ENCODE peak calls at places on chromosomes 7 and 10, in four cellular contexts. A is LoVo, J is smooth muscle cell of the brain vasculature, K is PC-3. Q is an unnamed sample.

GRCh38 chr7:5667391-5667790 is 114.1 kb downstream of the RNF216 start:
- DNase-seq in A (no peak), J (no peak), K (no peak), Q (no peak)

GRCh38 chr10:129917936-129918335 is 46.1 kb downstream of the EBF3 start:
- DNase-seq in A (no peak), J (no peak), K (no peak), Q (no peak)

GRCh38 chr10:323651-324293 is 188.5 kb downstream of the ZMYND11 start:
- DNase-seq in A (peak), J (peak), K (peak), Q (peak)

GRCh38 chr7:143002106-143002505 is 24.8 kb downstream of the OR9A2 start:
- DNase-seq in A (no peak), J (no peak), K (peak), Q (no peak)

GRCh38 chr7:17830206-17830605 is 110.1 kb downstream of the SNX13 start:
- DNase-seq in A (no peak), J (no peak), K (no peak), Q (no peak)

GRCh38 chr7:105365541-105366534 is 22.9 kb downstream of the SRPK2 start:
- DNase-seq in A (no peak), J (no peak), K (peak), Q (no peak)

GRCh38 chr10:91013985-91014384 is 93.1 kb upstream of the ANKRD1 start:
- DNase-seq in A (no peak), J (no peak), K (no peak), Q (no peak)

GRCh38 chr10:71206911-71207310 is 5.5 kb upstream of the UNC5B start:
- DNase-seq in A (no peak), J (no peak), K (no peak), Q (no peak)

GRCh38 chr10:23884671-23885070 is 324.3 kb upstream of the KIAA1217 start:
- DNase-seq in A (no peak), J (no peak), K (no peak), Q (no peak)

GRCh38 chr7:41385996-41386395 is 316.9 kb downstream of the INHBA start:
- DNase-seq in A (no peak), J (no peak), K (no peak), Q (no peak)

GRCh38 chr7:149285581-149285975 is 23.6 kb downstream of the ZNF783 start:
- DNase-seq in A (peak), J (no peak), K (peak), Q (no peak)

GRCh38 chr7:29247962-29248236 is 53.3 kb downstream of the CHN2 start:
- DNase-seq in A (no peak), J (no peak), K (no peak), Q (no peak)

GRCh38 chr7:22082553-22082885 is 136.8 kb upstream of the CDCA7L start:
- DNase-seq in A (no peak), J (no peak), K (no peak), Q (no peak)

GRCh38 chr10:45453639-45454250 is 79.7 kb downstream of the ALOX5 start:
- DNase-seq in A (no peak), J (no peak), K (no peak), Q (no peak)

GRCh38 chr7:130942211-130942964 is 208.4 kb upstream of the KLF14 start:
- DNase-seq in A (no peak), J (no peak), K (peak), Q (no peak)

GRCh38 chr7:5596046-5596895 is 172.6 kb upstream of the TNRC18 start:
- DNase-seq in A (peak), J (peak), K (peak), Q (peak)

GRCh38 chr10:52198540-52198939 is 115.5 kb upstream of the DKK1 start:
- DNase-seq in A (no peak), J (no peak), K (no peak), Q (no peak)

GRCh38 chr10:24694086-24694485 is 29.6 kb downstream of the ARHGAP21 start:
- DNase-seq in A (no peak), J (no peak), K (no peak), Q (no peak)

GRCh38 chr10:32379314-32379949 is 32.5 kb upstream of the EPC1 start:
- DNase-seq in A (peak), J (peak), K (peak), Q (no peak)

GRCh38 chr7:42315096-42315495 is 78.1 kb upstream of the GLI3 start:
- DNase-seq in A (peak), J (no peak), K (no peak), Q (no peak)

GRCh38 chr10:24642921-24643678 is 80.6 kb downstream of the ARHGAP21 start:
- DNase-seq in A (peak), J (peak), K (peak), Q (no peak)

GRCh38 chr7:92133133-92133736 is 1.0 kb downstream of the CYP51A1 start:
- DNase-seq in A (no peak), J (no peak), K (no peak), Q (no peak)

GRCh38 chr7:150556521-150557138 is 10.6 kb upstream of the GIMAP4 start:
- DNase-seq in A (no peak), J (no peak), K (no peak), Q (peak)

GRCh38 chr7:96093435-96093834 is 228.5 kb downstream of the SLC25A13 start:
- DNase-seq in A (no peak), J (no peak), K (peak), Q (no peak)

GRCh38 chr7:2675256-2675764 is 12.7 kb upstream of the AMZ1 start:
- DNase-seq in A (no peak), J (no peak), K (no peak), Q (no peak)

GRCh38 chr7:127927339-127927679 is 103.9 kb downstream of the LRRC4 start:
- DNase-seq in A (no peak), J (no peak), K (no peak), Q (no peak)

GRCh38 chr10:43712821-43713584 is 64.3 kb upstream of the ZNF32 start:
- DNase-seq in A (no peak), J (no peak), K (no peak), Q (no peak)

GRCh38 chr7:27966219-27966780 is 214.3 kb downstream of the JAZF1 start:
- DNase-seq in A (no peak), J (no peak), K (no peak), Q (no peak)

GRCh38 chr10:58266003-58266825 is 1.5 kb downstream of the IPMK start:
- DNase-seq in A (no peak), J (no peak), K (peak), Q (peak)

GRCh38 chr7:74092964-74093339 is 9.3 kb downstream of the LIMK1 start:
- DNase-seq in A (no peak), J (no peak), K (no peak), Q (no peak)

GRCh38 chr10:37701781-37702493 is 155.5 kb downstream of the ZNF248 start:
- DNase-seq in A (no peak), J (no peak), K (no peak), Q (no peak)